ENCODE peak calls at places on chromosomes 16 and 17, in six cellular contexts. D is cardiac muscle cell; Z is occipital lobe; F is NCI-H1930; M is CD8-positive, alpha-beta memory T cell; J is GM03348. R is an unnamed sample.

GRCh38 chr16:47574091-47575054 is 113.2 kb downstream of the PHKB start:
- DNase-seq in D (peak; percentile 68), M (no peak), J (peak; percentile 15), F (no peak), Z (no peak), R (no peak)

GRCh38 chr17:77948690-77949114 is 9.8 kb upstream of the TNRC6C start:
- DNase-seq in J (peak; percentile 64), Z (no peak), D (peak; percentile 62), F (no peak), M (no peak), R (no peak)

GRCh38 chr16:68264128-68265077 is at the start of gene SLC7A6:
- DNase-seq in J (peak; percentile 92), Z (peak; percentile 35), M (peak; percentile 82), F (peak; percentile 43), D (peak; percentile 81), R (peak; percentile 60)

GRCh38 chr16:80875616-80876015 is 71.2 kb upstream of the CDYL2 start:
- DNase-seq in D (peak; percentile 6), F (no peak), Z (no peak), M (no peak), J (no peak), R (no peak)

GRCh38 chr16:20107086-20107485 is 33.4 kb upstream of the GPR139 start:
- DNase-seq in D (no peak), M (no peak), J (no peak), Z (no peak), F (no peak), R (no peak)

GRCh38 chr16:55368205-55368604 is 44.2 kb downstream of the IRX6 start:
- DNase-seq in D (no peak), M (no peak), Z (no peak), J (no peak), F (no peak), R (no peak)

GRCh38 chr16:49755291-49755611 is 100.7 kb downstream of the ZNF423 start:
- DNase-seq in D (peak; percentile 72), J (peak; percentile 64), Z (no peak), F (no peak), M (no peak), R (no peak)

GRCh38 chr17:41211845-41212466 is 14.5 kb upstream of the KRTAP9-2 start:
- DNase-seq in M (no peak), J (peak; percentile 58), Z (no peak), F (peak; percentile 3), D (no peak), R (no peak)

GRCh38 chr17:9090641-9091096 is 69.4 kb downstream of the NTN1 start:
- DNase-seq in J (no peak), D (no peak), M (no peak), Z (no peak), F (no peak), R (no peak)

GRCh38 chr16:4011225-4011939 is 104.9 kb downstream of the ADCY9 start:
- DNase-seq in Z (no peak), J (no peak), M (no peak), F (no peak), D (no peak), R (no peak)

GRCh38 chr17:53724726-53725125 is 98.0 kb upstream of the KIF2B start:
- DNase-seq in F (no peak), Z (no peak), D (no peak), J (no peak), M (no peak), R (no peak)

GRCh38 chr16:30893082-30893743 is 664 bp downstream of the BCL7C start:
- DNase-seq in M (peak; percentile 35), Z (no peak), F (no peak), J (peak; percentile 21), D (no peak), R (no peak)

GRCh38 chr17:82216301-82217119 is 3.9 kb upstream of the CCDC57 start:
- DNase-seq in F (no peak), J (peak; percentile 87), Z (peak; percentile 27), D (peak; percentile 87), M (peak; percentile 55), R (peak; percentile 66)

GRCh38 chr17:75289832-75290337 is 652 bp upstream of the SLC25A19 start:
- DNase-seq in M (peak; percentile 42), J (peak; percentile 59), Z (no peak), D (peak; percentile 68), F (no peak), R (no peak)

GRCh38 chr17:1109606-1110523 is 69.9 kb downstream of the ABR start:
- DNase-seq in D (no peak), F (peak; percentile 58), M (no peak), J (no peak), Z (no peak), R (no peak)

GRCh38 chr17:38425744-38426143 is 2.5 kb upstream of the ARHGAP23 start:
- DNase-seq in F (no peak), J (no peak), Z (no peak), D (peak; percentile 46), M (no peak), R (no peak)

GRCh38 chr17:35449371-35449931 is 885 bp upstream of the SLFN13 start:
- DNase-seq in Z (no peak), J (peak; percentile 10), F (no peak), D (peak; percentile 20), M (no peak), R (no peak)

GRCh38 chr16:73183678-73184092 is 135.8 kb upstream of the ZFHX3 start:
- DNase-seq in F (no peak), D (peak; percentile 84), Z (no peak), M (no peak), J (peak; percentile 21), R (no peak)

GRCh38 chr17:58278661-58279015 is 2.1 kb downstream of the MPO start:
- DNase-seq in D (no peak), J (peak; percentile 26), F (no peak), M (no peak), Z (no peak), R (no peak)

GRCh38 chr17:57629886-57630285 is 115.2 kb downstream of the CCDC182 start:
- DNase-seq in D (no peak), F (no peak), Z (no peak), M (no peak), J (no peak), R (no peak)

GRCh38 chr17:28839221-28839620 is 3.4 kb downstream of the FAM222B start:
- DNase-seq in F (no peak), M (no peak), D (peak; percentile 55), J (no peak), Z (no peak), R (no peak)

GRCh38 chr17:62591323-62591722 is 36.1 kb upstream of the MRC2 start:
- DNase-seq in M (no peak), J (no peak), D (no peak), Z (no peak), F (no peak), R (no peak)

GRCh38 chr16:68257251-68257905 is 6.9 kb upstream of the SLC7A6 start:
- DNase-seq in J (no peak), D (no peak), F (no peak), M (no peak), Z (peak; percentile 26), R (no peak)

GRCh38 chr17:17104036-17104435 is 61.8 kb downstream of the MPRIP start:
- DNase-seq in F (no peak), J (no peak), D (no peak), Z (no peak), M (no peak), R (no peak)

GRCh38 chr17:74442670-74443515 is 11.0 kb downstream of the GPRC5C start:
- DNase-seq in Z (peak; percentile 17), F (no peak), D (peak; percentile 78), M (no peak), J (no peak), R (peak; percentile 95)

GRCh38 chr16:1689853-1690252 is 11.8 kb downstream of the JPT2 start:
- DNase-seq in M (no peak), J (no peak), D (no peak), Z (no peak), F (no peak), R (no peak)